ENCODE peak calls at places on chromosomes 2 and 18, in six cellular contexts. X is mesenteric fat pad; G is PC-3; K is B cell; L is left ventricle myocardium inferior; C is central memory CD4-positive, alpha-beta T cell. M is an unnamed sample.

GRCh38 chr18:46174317-46175039 is 70.3 kb downstream of the HAUS1 start:
- DNase-seq in K (peak), X (peak), C (peak), L (peak), G (no peak), M (peak)

GRCh38 chr2:112162956-112163355 is 24.8 kb downstream of the FBLN7 start:
- DNase-seq in K (no peak), C (no peak), L (no peak), G (no peak), X (peak), M (no peak)

GRCh38 chr18:62828852-62829251 is 113.5 kb downstream of the PHLPP1 start:
- DNase-seq in X (no peak), G (no peak), L (no peak), K (no peak), C (no peak), M (no peak)

GRCh38 chr2:31428001-31428418 is 13.5 kb upstream of the XDH start:
- DNase-seq in K (no peak), L (no peak), G (peak), C (no peak), X (no peak), M (peak)

GRCh38 chr2:205911306-205911705 is 174.7 kb downstream of the INO80D start:
- DNase-seq in X (no peak), C (no peak), K (no peak), L (no peak), G (no peak), M (no peak)

GRCh38 chr2:118197011-118197695 is 108.9 kb downstream of the INSIG2 start:
- DNase-seq in L (no peak), K (no peak), C (no peak), G (peak), X (no peak), M (no peak)

GRCh38 chr2:215831296-215831913 is 181.9 kb downstream of the MREG start:
- DNase-seq in G (no peak), L (peak), X (no peak), K (no peak), C (no peak), M (no peak)

GRCh38 chr2:1187189-1187588 is 226.1 kb upstream of the TPO start:
- DNase-seq in G (no peak), X (no peak), L (no peak), C (no peak), K (no peak), M (no peak)

GRCh38 chr2:240431663-240432424 is 3.6 kb upstream of the GPC1 start:
- DNase-seq in K (peak), G (no peak), C (no peak), X (peak), L (peak), M (no peak)

GRCh38 chr18:13541621-13542519 is 184.5 kb downstream of the FAM210A start:
- DNase-seq in L (no peak), G (no peak), K (no peak), C (no peak), X (peak), M (no peak)

M was measured in bronchial epithelial cell.